ENCODE peak calls at places on chromosomes 11 and 22, in nine cellular contexts. Z, T, L, M, X, H, U, N and A are unnamed samples.

GRCh38 chr22:22523494-22523893 is 3.4 kb upstream of the ZNF280A start:
- DNase-seq in Z (no peak), T (no peak), L (no peak), M (no peak), X (no peak), H (no peak), U (no peak), N (no peak), A (no peak)

GRCh38 chr11:131242616-131243015 is 127.8 kb upstream of the NTM start:
- DNase-seq in Z (no peak), T (no peak), L (no peak), M (no peak), X (no peak), H (no peak), U (no peak), N (no peak), A (no peak)

GRCh38 chr11:16785520-16786128 is 47.2 kb downstream of the C11orf58 start:
- DNase-seq in Z (peak; percentile 73), T (peak; percentile 60), L (no peak), M (peak; percentile 79), X (peak; percentile 65), H (no peak), U (peak; percentile 87), N (peak; percentile 89), A (peak; percentile 76)

GRCh38 chr11:32434387-32435151 is 770 bp downstream of the WT1 start:
- DNase-seq in Z (no peak), T (no peak), L (no peak), M (no peak), X (no peak), H (no peak), U (peak; percentile 87), N (no peak), A (no peak)

GRCh38 chr11:71179877-71180276 is 72.5 kb downstream of the SHANK2 start:
- DNase-seq in Z (no peak), T (peak; percentile 33), L (no peak), M (no peak), X (no peak), H (peak; percentile 57), U (no peak), N (no peak), A (no peak)

GRCh38 chr11:96084610-96085348 is 160.9 kb upstream of the MTMR2 start:
- DNase-seq in Z (no peak), T (no peak), L (no peak), M (no peak), X (no peak), H (no peak), U (no peak), N (no peak), A (no peak)

GRCh38 chr22:28923826-28924732 is 40.7 kb downstream of the ZNRF3 start:
- DNase-seq in Z (peak; percentile 84), T (peak; percentile 64), L (peak; percentile 79), M (peak; percentile 57), X (peak; percentile 79), H (peak; percentile 67), U (no peak), N (peak; percentile 88), A (peak; percentile 86)

GRCh38 chr11:3163241-3163981 is 1.7 kb downstream of the OSBPL5 start:
- DNase-seq in Z (no peak), T (no peak), L (peak; percentile 65), M (peak; percentile 69), X (peak; percentile 36), H (no peak), U (no peak), N (no peak), A (no peak)

GRCh38 chr11:17602105-17603001 is 55.3 kb downstream of the OTOG start:
- DNase-seq in Z (no peak), T (no peak), L (no peak), M (no peak), X (no peak), H (no peak), U (no peak), N (no peak), A (no peak)

GRCh38 chr11:133927690-133928627 is 28.8 kb downstream of the IGSF9B start:
- DNase-seq in Z (peak; percentile 64), T (peak; percentile 81), L (no peak), M (peak; percentile 75), X (no peak), H (peak; percentile 76), U (peak; percentile 72), N (peak; percentile 88), A (peak; percentile 71)

GRCh38 chr11:59394186-59394585 is 32.0 kb downstream of the OR5A2 start:
- DNase-seq in Z (no peak), T (no peak), L (no peak), M (no peak), X (no peak), H (no peak), U (no peak), N (no peak), A (no peak)

GRCh38 chr22:48918585-48919186 is 909.0 kb downstream of the BRD1 start:
- DNase-seq in Z (no peak), T (peak; percentile 8), L (no peak), M (peak; percentile 10), X (no peak), H (no peak), U (no peak), N (peak; percentile 6), A (no peak)

GRCh38 chr11:47565340-47566165 is at the start of gene PTPMT1:
- DNase-seq in Z (peak; percentile 79), T (peak; percentile 70), L (peak; percentile 94), M (no peak), X (peak; percentile 89), H (peak; percentile 84), U (peak; percentile 79), N (peak; percentile 84), A (peak; percentile 33)

GRCh38 chr22:45450931-45451651 is 37.6 kb downstream of the RIBC2 start:
- DNase-seq in Z (peak; percentile 32), T (no peak), L (no peak), M (no peak), X (no peak), H (no peak), U (peak; percentile 88), N (no peak), A (peak; percentile 27)

GRCh38 chr11:125443767-125444311 is 52.2 kb downstream of the FEZ1 start:
- DNase-seq in Z (peak; percentile 16), T (no peak), L (no peak), M (no peak), X (no peak), H (no peak), U (no peak), N (no peak), A (no peak)
- H3K27ac ChIP-seq in Z (no peak overlapping the region), T (no peak overlapping the region), L (no peak overlapping the region), M (peak overlapping the region; percentile 83), X (no peak overlapping the region), H (no peak overlapping the region), U (peak overlapping the region; percentile 85), N (no peak overlapping the region), A (no peak overlapping the region)

DNA sequence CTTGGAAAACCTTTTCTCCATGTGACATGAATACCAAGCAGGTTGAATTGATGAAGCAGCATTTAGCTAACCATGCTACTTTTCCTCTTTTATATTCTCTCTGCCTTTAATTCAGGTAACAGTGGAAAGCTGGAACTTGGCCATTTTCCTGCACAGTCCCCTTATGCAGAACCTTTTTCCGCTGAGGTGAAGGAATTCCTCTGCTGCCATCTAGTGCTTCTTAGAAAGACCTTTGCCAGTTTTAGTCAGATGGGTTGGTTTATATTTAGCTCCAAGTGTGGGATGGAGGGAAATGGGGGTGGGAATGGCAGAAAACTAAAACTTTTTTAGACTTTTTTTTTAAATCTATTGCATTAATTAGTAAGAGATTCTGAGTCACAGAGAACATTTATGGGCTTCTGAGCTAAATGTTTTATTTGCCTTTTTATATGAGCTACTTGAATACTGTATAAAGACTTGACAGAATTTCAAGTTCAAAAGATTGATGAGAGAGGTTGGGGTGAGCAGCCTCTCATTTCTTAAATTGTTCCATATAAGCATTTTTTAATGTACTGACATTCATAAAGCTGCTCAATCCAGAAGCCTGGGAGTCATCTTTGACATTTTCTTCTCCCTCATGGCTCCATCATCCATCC is 153.9 kb upstream of the ZC3H12C start:
- DNase-seq in Z (peak; percentile 76), T (peak; percentile 23), L (no peak), M (peak; percentile 16), X (no peak), H (no peak), U (peak; percentile 86), N (peak; percentile 63), A (peak; percentile 29)
- TF ChIP-seq CTCF in Z (peak; percentile 27), T (peak; percentile 33), L (peak; percentile 64), M (peak; percentile 62), X (peak; percentile 50), H (peak; percentile 52), U (peak; percentile 71), N (peak; percentile 73), A (no peak)

GRCh38 chr11:61967177-61967923 is at the start of gene FTH1:
- DNase-seq in Z (peak; percentile 95), T (peak; percentile 95), L (peak; percentile 98), M (peak; percentile 94), X (peak; percentile 95), H (peak; percentile 95), U (peak; percentile 96), N (peak; percentile 97), A (peak; percentile 93)

GRCh38 chr11:61969838-61970452 is 2.5 kb upstream of the FTH1 start:
- DNase-seq in Z (no peak), T (no peak), L (no peak), M (no peak), X (no peak), H (no peak), U (peak; percentile 89), N (no peak), A (no peak)

GRCh38 chr11:61967924-61968757 is 707 bp upstream of the FTH1 start:
- DNase-seq in Z (no peak), T (peak; percentile 66), L (peak; percentile 88), M (no peak), X (peak; percentile 80), H (peak; percentile 78), U (no peak), N (peak; percentile 74), A (no peak)

GRCh38 chr11:61969391-61969758 is 1.9 kb upstream of the FTH1 start:
- DNase-seq in Z (no peak), T (no peak), L (no peak), M (no peak), X (no peak), H (no peak), U (no peak), N (no peak), A (no peak)

DNA sequence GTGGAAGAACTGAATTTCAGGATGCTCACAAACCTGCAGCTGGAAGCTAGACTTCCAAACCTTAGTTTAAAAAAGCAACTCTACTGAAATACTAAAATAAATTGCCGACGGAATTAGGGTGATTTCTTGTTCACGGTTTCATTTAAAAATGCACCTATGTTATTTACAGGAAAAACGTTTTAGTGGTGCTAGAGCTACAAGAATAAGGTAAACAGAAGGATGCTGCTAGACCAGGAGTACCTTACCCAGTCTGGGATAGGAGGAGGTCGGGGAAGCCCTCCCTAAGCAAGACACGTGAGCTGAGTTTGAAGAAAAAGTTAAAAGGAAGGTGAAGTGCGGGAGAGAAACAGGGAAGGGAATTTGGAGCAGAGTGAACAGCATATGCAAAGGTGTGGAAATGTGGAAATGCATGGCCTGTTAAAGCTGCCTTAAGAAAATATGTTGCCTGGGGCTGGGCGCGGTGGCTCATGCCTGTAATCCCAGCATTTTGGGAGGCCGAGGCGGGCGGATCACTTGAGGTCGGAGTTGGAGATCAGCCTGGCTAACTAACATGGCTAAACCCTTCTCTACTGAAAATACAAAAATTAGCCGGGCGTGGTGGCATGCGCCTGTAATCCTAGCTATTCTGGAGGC is 1.4 kb upstream of the FTH1 start:
- DNase-seq in Z (no peak), T (no peak), L (peak; percentile 28), M (no peak), X (no peak), H (no peak), U (no peak), N (peak; percentile 56), A (no peak)
- H3K27ac ChIP-seq in Z (peak overlapping the region; percentile 99), T (peak overlapping the region; percentile 98), L (peak overlapping the region; percentile 97), M (peak overlapping the region; percentile 95), X (peak overlapping the region; percentile 97), H (peak overlapping the region; percentile 100), U (peak overlapping the region; percentile 91), N (peak overlapping the region; percentile 98), A (peak overlapping the region; percentile 100)

GRCh38 chr11:45485070-45485716 is 180.2 kb downstream of the CHST1 start:
- DNase-seq in Z (no peak), T (no peak), L (no peak), M (no peak), X (no peak), H (peak; percentile 5), U (no peak), N (no peak), A (no peak)
- TF ChIP-seq CTCF in Z (no peak), T (no peak), L (no peak), M (no peak), X (no peak), H (no peak), U (peak; percentile 7), N (no peak), A (no peak)